ENCODE peak calls at places on chromosomes 16 and 17, in ten cellular contexts. One of them, this sample, is unnamed. For H3K4me1, the result is how much of the 10 kb centered on the place peaks cover.

GRCh38 chr17:80919331-80920284 is 72.0 kb upstream of the CHMP6 start:
- DNase-seq in heart left ventricle: peak
- DNase-seq in transverse colon: no peak
- DNase-seq in adrenal gland: no peak
- DNase-seq in body of pancreas: peak
- DNase-seq in sigmoid colon: peak
- DNase-seq in gastrocnemius medialis: no peak
- DNase-seq in stomach: peak
- DNase-seq in breast epithelium: no peak
- DNase-seq in prostate gland: no peak
- DNase-seq in this sample: peak

GRCh38 chr16:64469906-64470702 is 651.8 kb downstream of the CDH11 start:
- DNase-seq in adrenal gland: no peak
- DNase-seq in heart left ventricle: peak
- DNase-seq in body of pancreas: peak
- DNase-seq in transverse colon: no peak
- DNase-seq in prostate gland: no peak
- DNase-seq in stomach: no peak
- DNase-seq in sigmoid colon: no peak
- DNase-seq in breast epithelium: no peak
- DNase-seq in gastrocnemius medialis: peak
- DNase-seq in this sample: no peak

GRCh38 chr17:58324409-58325288 is 3.9 kb downstream of the TSPOAP1 start:
- DNase-seq in sigmoid colon: no peak
- DNase-seq in heart left ventricle: peak
- DNase-seq in prostate gland: peak
- DNase-seq in adrenal gland: peak
- DNase-seq in gastrocnemius medialis: no peak
- DNase-seq in breast epithelium: no peak
- DNase-seq in body of pancreas: peak
- DNase-seq in stomach: peak
- DNase-seq in transverse colon: peak
- DNase-seq in this sample: no peak

GRCh38 chr16:72859581-72859980 is 188.3 kb downstream of the ZFHX3 start:
- DNase-seq in breast epithelium: no peak
- DNase-seq in sigmoid colon: no peak
- DNase-seq in heart left ventricle: no peak
- DNase-seq in gastrocnemius medialis: no peak
- DNase-seq in prostate gland: no peak
- DNase-seq in adrenal gland: no peak
- DNase-seq in transverse colon: no peak
- DNase-seq in body of pancreas: no peak
- DNase-seq in stomach: no peak
- DNase-seq in this sample: no peak

GRCh38 chr16:3467920-3468319 is 24.4 kb downstream of the NAA60 start:
- DNase-seq in sigmoid colon: no peak
- DNase-seq in gastrocnemius medialis: no peak
- DNase-seq in adrenal gland: no peak
- DNase-seq in body of pancreas: no peak
- DNase-seq in prostate gland: no peak
- DNase-seq in transverse colon: no peak
- DNase-seq in heart left ventricle: no peak
- DNase-seq in stomach: no peak
- DNase-seq in breast epithelium: no peak
- DNase-seq in this sample: no peak

GRCh38 chr17:29590979-29591736 is 1.7 kb upstream of the GIT1 start:
- DNase-seq in body of pancreas: peak
- DNase-seq in sigmoid colon: peak
- DNase-seq in adrenal gland: peak
- DNase-seq in prostate gland: no peak
- DNase-seq in stomach: no peak
- DNase-seq in transverse colon: peak
- DNase-seq in gastrocnemius medialis: no peak
- DNase-seq in breast epithelium: no peak
- DNase-seq in heart left ventricle: peak
- DNase-seq in this sample: peak

GRCh38 chr17:21211825-21212479 is 2.0 kb downstream of the TMEM11 start:
- DNase-seq in prostate gland: no peak
- DNase-seq in heart left ventricle: no peak
- DNase-seq in breast epithelium: no peak
- DNase-seq in stomach: no peak
- DNase-seq in adrenal gland: no peak
- DNase-seq in gastrocnemius medialis: peak
- DNase-seq in transverse colon: peak
- DNase-seq in body of pancreas: no peak
- DNase-seq in sigmoid colon: no peak
- DNase-seq in this sample: no peak

GRCh38 chr16:56985288-56985961 is 3.9 kb upstream of the NLRC5 start:
- DNase-seq in breast epithelium: no peak
- DNase-seq in gastrocnemius medialis: peak
- DNase-seq in prostate gland: no peak
- DNase-seq in stomach: peak
- DNase-seq in transverse colon: peak
- DNase-seq in adrenal gland: peak
- DNase-seq in heart left ventricle: peak
- DNase-seq in body of pancreas: peak
- DNase-seq in sigmoid colon: peak
- DNase-seq in this sample: peak

GRCh38 chr16:56183266-56183665 is 8.0 kb upstream of the GNAO1 start:
- DNase-seq in breast epithelium: no peak
- DNase-seq in gastrocnemius medialis: no peak
- DNase-seq in body of pancreas: no peak
- DNase-seq in sigmoid colon: no peak
- DNase-seq in stomach: no peak
- DNase-seq in adrenal gland: no peak
- DNase-seq in heart left ventricle: no peak
- DNase-seq in transverse colon: no peak
- DNase-seq in prostate gland: no peak
- DNase-seq in this sample: no peak

GRCh38 chr16:3510410-3510809 is 9.6 kb downstream of the CLUAP1 start:
- DNase-seq in adrenal gland: no peak
- DNase-seq in gastrocnemius medialis: no peak
- DNase-seq in stomach: no peak
- DNase-seq in prostate gland: no peak
- DNase-seq in breast epithelium: no peak
- DNase-seq in heart left ventricle: no peak
- DNase-seq in body of pancreas: no peak
- DNase-seq in sigmoid colon: no peak
- DNase-seq in transverse colon: no peak
- DNase-seq in this sample: no peak

GRCh38 chr17:32877164-32877764 is 340 bp upstream of the MYO1D start:
- DNase-seq in heart left ventricle: peak
- DNase-seq in breast epithelium: peak
- DNase-seq in stomach: peak
- DNase-seq in gastrocnemius medialis: peak
- DNase-seq in adrenal gland: peak
- DNase-seq in sigmoid colon: peak
- DNase-seq in body of pancreas: peak
- DNase-seq in transverse colon: peak
- DNase-seq in prostate gland: peak
- DNase-seq in this sample: peak

GRCh38 chr16:58027341-58028167 is 2.0 kb downstream of the MMP15 start:
- DNase-seq in adrenal gland: peak
- DNase-seq in gastrocnemius medialis: no peak
- DNase-seq in body of pancreas: peak
- DNase-seq in stomach: peak
- DNase-seq in breast epithelium: no peak
- DNase-seq in sigmoid colon: no peak
- DNase-seq in heart left ventricle: peak
- DNase-seq in prostate gland: no peak
- DNase-seq in transverse colon: peak
- DNase-seq in this sample: no peak
- TF ChIP-seq POLR2A in adrenal gland: no peak
- TF ChIP-seq POLR2A in gastrocnemius medialis: no peak
- TF ChIP-seq POLR2A in body of pancreas: peak
- TF ChIP-seq POLR2A in stomach: no peak
- TF ChIP-seq POLR2A in breast epithelium: no peak
- TF ChIP-seq POLR2A in sigmoid colon: peak
- TF ChIP-seq POLR2A in heart left ventricle: peak
- TF ChIP-seq POLR2A in prostate gland: no peak
- TF ChIP-seq POLR2A in transverse colon: peak
- TF ChIP-seq POLR2A in this sample: no peak

GRCh38 chr16:2046889-2047329 is 725 bp downstream of the NTHL1 start:
- DNase-seq in transverse colon: no peak
- DNase-seq in body of pancreas: no peak
- DNase-seq in breast epithelium: no peak
- DNase-seq in adrenal gland: no peak
- DNase-seq in prostate gland: no peak
- DNase-seq in stomach: no peak
- DNase-seq in gastrocnemius medialis: no peak
- DNase-seq in sigmoid colon: no peak
- DNase-seq in heart left ventricle: no peak
- DNase-seq in this sample: no peak

GRCh38 chr16:2044541-2044940 is 3.1 kb downstream of the NTHL1 start:
- DNase-seq in stomach: no peak
- DNase-seq in prostate gland: no peak
- DNase-seq in heart left ventricle: no peak
- DNase-seq in gastrocnemius medialis: no peak
- DNase-seq in sigmoid colon: peak
- DNase-seq in transverse colon: peak
- DNase-seq in body of pancreas: no peak
- DNase-seq in adrenal gland: no peak
- DNase-seq in breast epithelium: no peak
- DNase-seq in this sample: no peak

GRCh38 chr16:2046125-2046888 is 1.3 kb downstream of the NTHL1 start:
- DNase-seq in sigmoid colon: no peak
- DNase-seq in gastrocnemius medialis: no peak
- DNase-seq in body of pancreas: no peak
- DNase-seq in breast epithelium: no peak
- DNase-seq in heart left ventricle: no peak
- DNase-seq in stomach: no peak
- DNase-seq in adrenal gland: no peak
- DNase-seq in transverse colon: no peak
- DNase-seq in prostate gland: no peak
- DNase-seq in this sample: no peak

GRCh38 chr16:2047330-2048115 is at the start of the genes NTHL1 and TSC2:
- DNase-seq in gastrocnemius medialis: peak
- DNase-seq in body of pancreas: peak
- DNase-seq in heart left ventricle: peak
- DNase-seq in prostate gland: peak
- DNase-seq in sigmoid colon: peak
- DNase-seq in stomach: peak
- DNase-seq in adrenal gland: peak
- DNase-seq in transverse colon: peak
- DNase-seq in breast epithelium: peak
- DNase-seq in this sample: peak

GRCh38 chr16:2048116-2048543 is 345 bp downstream of the TSC2 start:
- DNase-seq in heart left ventricle: peak
- DNase-seq in prostate gland: no peak
- DNase-seq in adrenal gland: no peak
- DNase-seq in gastrocnemius medialis: no peak
- DNase-seq in body of pancreas: no peak
- DNase-seq in transverse colon: peak
- DNase-seq in sigmoid colon: no peak
- DNase-seq in stomach: no peak
- DNase-seq in breast epithelium: no peak
- DNase-seq in this sample: no peak
- H3K4me1 ChIP-seq in heart left ventricle: under half
- H3K4me1 ChIP-seq in prostate gland: under half
- H3K4me1 ChIP-seq in adrenal gland: under half
- H3K4me1 ChIP-seq in gastrocnemius medialis: under half
- H3K4me1 ChIP-seq in body of pancreas: under half
- H3K4me1 ChIP-seq in transverse colon: under half
- H3K4me1 ChIP-seq in sigmoid colon: under half
- H3K4me1 ChIP-seq in stomach: under half
- H3K4me1 ChIP-seq in breast epithelium: under half
- H3K4me1 ChIP-seq in this sample: under half

DNA sequence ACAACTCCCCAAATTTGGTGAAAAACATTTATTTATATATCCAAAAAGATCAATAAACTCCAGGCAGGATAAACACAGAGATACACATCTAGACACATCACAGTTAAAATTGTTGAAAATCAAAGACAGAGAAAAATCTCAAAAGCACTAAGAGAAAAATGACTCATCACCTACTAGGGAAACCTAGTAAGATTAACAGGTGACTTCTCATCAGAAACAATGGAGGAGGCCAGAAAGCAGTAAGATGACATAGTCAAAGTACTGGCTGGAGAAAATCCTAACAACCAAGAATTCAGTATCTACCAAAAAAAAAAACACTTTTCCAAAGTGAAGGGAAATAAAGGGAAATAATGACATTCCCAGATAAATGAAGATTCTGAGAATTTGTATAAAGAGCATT is 33.8 kb downstream of the ULK2 start:
- DNase-seq in gastrocnemius medialis: no peak
- DNase-seq in body of pancreas: no peak
- DNase-seq in sigmoid colon: no peak
- DNase-seq in prostate gland: no peak
- DNase-seq in transverse colon: no peak
- DNase-seq in heart left ventricle: no peak
- DNase-seq in breast epithelium: no peak
- DNase-seq in adrenal gland: no peak
- DNase-seq in stomach: no peak
- DNase-seq in this sample: no peak
- H3K27ac ChIP-seq in gastrocnemius medialis: no peak
- H3K27ac ChIP-seq in body of pancreas: no peak
- H3K27ac ChIP-seq in sigmoid colon: no peak
- H3K27ac ChIP-seq in prostate gland: no peak
- H3K27ac ChIP-seq in transverse colon: no peak
- H3K27ac ChIP-seq in heart left ventricle: no peak
- H3K27ac ChIP-seq in breast epithelium: no peak
- H3K27ac ChIP-seq in adrenal gland: no peak
- H3K27ac ChIP-seq in stomach: no peak
- H3K27ac ChIP-seq in this sample: no peak

GRCh38 chr16:14148016-14148415 is 76.9 kb downstream of the MRTFB start:
- DNase-seq in heart left ventricle: no peak
- DNase-seq in body of pancreas: no peak
- DNase-seq in transverse colon: no peak
- DNase-seq in sigmoid colon: no peak
- DNase-seq in stomach: no peak
- DNase-seq in adrenal gland: no peak
- DNase-seq in breast epithelium: no peak
- DNase-seq in prostate gland: no peak
- DNase-seq in gastrocnemius medialis: no peak
- DNase-seq in this sample: no peak

GRCh38 chr16:14150796-14151195 is 79.7 kb downstream of the MRTFB start:
- DNase-seq in body of pancreas: no peak
- DNase-seq in sigmoid colon: no peak
- DNase-seq in gastrocnemius medialis: no peak
- DNase-seq in transverse colon: no peak
- DNase-seq in heart left ventricle: no peak
- DNase-seq in breast epithelium: no peak
- DNase-seq in stomach: no peak
- DNase-seq in prostate gland: no peak
- DNase-seq in adrenal gland: no peak
- DNase-seq in this sample: no peak

GRCh38 chr16:14151256-14152030 is 80.3 kb downstream of the MRTFB start:
- DNase-seq in stomach: no peak
- DNase-seq in transverse colon: no peak
- DNase-seq in body of pancreas: no peak
- DNase-seq in breast epithelium: no peak
- DNase-seq in prostate gland: peak
- DNase-seq in gastrocnemius medialis: no peak
- DNase-seq in adrenal gland: no peak
- DNase-seq in sigmoid colon: no peak
- DNase-seq in heart left ventricle: no peak
- DNase-seq in this sample: no peak

GRCh38 chr16:14146445-14146844 is 75.3 kb downstream of the MRTFB start:
- DNase-seq in adrenal gland: no peak
- DNase-seq in gastrocnemius medialis: no peak
- DNase-seq in breast epithelium: no peak
- DNase-seq in heart left ventricle: no peak
- DNase-seq in body of pancreas: peak
- DNase-seq in prostate gland: no peak
- DNase-seq in transverse colon: no peak
- DNase-seq in stomach: peak
- DNase-seq in sigmoid colon: no peak
- DNase-seq in this sample: no peak

GRCh38 chr16:14148569-14148968 is 77.5 kb downstream of the MRTFB start:
- DNase-seq in gastrocnemius medialis: no peak
- DNase-seq in sigmoid colon: no peak
- DNase-seq in breast epithelium: no peak
- DNase-seq in transverse colon: no peak
- DNase-seq in heart left ventricle: no peak
- DNase-seq in body of pancreas: no peak
- DNase-seq in prostate gland: no peak
- DNase-seq in stomach: no peak
- DNase-seq in adrenal gland: no peak
- DNase-seq in this sample: no peak
- TF ChIP-seq POLR2A in gastrocnemius medialis: no peak
- TF ChIP-seq POLR2A in sigmoid colon: no peak
- TF ChIP-seq POLR2A in breast epithelium: no peak
- TF ChIP-seq POLR2A in transverse colon: no peak
- TF ChIP-seq POLR2A in heart left ventricle: no peak
- TF ChIP-seq POLR2A in body of pancreas: no peak
- TF ChIP-seq POLR2A in prostate gland: no peak
- TF ChIP-seq POLR2A in stomach: no peak
- TF ChIP-seq POLR2A in adrenal gland: no peak
- TF ChIP-seq POLR2A in this sample: no peak